ENCODE peak calls at places on chromosome 4, in seven cellular contexts. P is fibroblast of the aortic adventitia; N is fibroblast of lung; J is cardiac fibroblast; Q is HL-60; R is CD4-positive, CD25-positive, alpha-beta regulatory T cell; W is Caco-2. T is an unnamed sample.
A peak's percentile ranks its signal among the peaks of the same experiment; 100 is the strongest.

GRCh38 chr4:20543131-20543530 is 157.1 kb upstream of the PACRGL start:
- DNase-seq in P (peak; percentile 27), N (no peak), J (no peak), Q (no peak), R (no peak), W (no peak), T (no peak)

GRCh38 chr4:165177725-165178666 is 29.4 kb upstream of the KLHL2 start:
- DNase-seq in P (no peak), N (no peak), J (no peak), Q (no peak), R (no peak), W (no peak), T (no peak)

GRCh38 chr4:26772096-26772495 is 88.5 kb upstream of the STIM2 start:
- DNase-seq in P (no peak), N (no peak), J (peak; percentile 20), Q (no peak), R (no peak), W (no peak), T (no peak)

GRCh38 chr4:25536577-25537325 is 118.9 kb upstream of the SLC34A2 start:
- DNase-seq in P (no peak), N (no peak), J (no peak), Q (no peak), R (no peak), W (no peak), T (no peak)

GRCh38 chr4:123488916-123489315 is 92.3 kb downstream of the SPRY1 start:
- DNase-seq in P (peak; percentile 32), N (peak; percentile 50), J (peak; percentile 92), Q (peak; percentile 71), R (no peak), W (no peak), T (peak; percentile 81)

GRCh38 chr4:16516796-16517413 is 290.6 kb upstream of the TAPT1 start:
- DNase-seq in P (peak; percentile 83), N (peak; percentile 82), J (peak; percentile 72), Q (peak; percentile 14), R (no peak), W (no peak), T (peak; percentile 67)

GRCh38 chr4:13865871-13866669 is 238.5 kb upstream of the BOD1L1 start:
- DNase-seq in P (peak; percentile 21), N (peak; percentile 17), J (peak; percentile 27), Q (no peak), R (no peak), W (no peak), T (no peak)

GRCh38 chr4:140005699-140006098 is 148.3 kb downstream of the MAML3 start:
- DNase-seq in P (no peak), N (no peak), J (no peak), Q (no peak), R (no peak), W (no peak), T (no peak)

GRCh38 chr4:7754565-7755262 is 184.9 kb downstream of the AFAP1 start:
- DNase-seq in P (no peak), N (no peak), J (no peak), Q (no peak), R (no peak), W (no peak), T (no peak)

GRCh38 chr4:87037921-87038320 is 103.1 kb downstream of the AFF1 start:
- DNase-seq in P (no peak), N (no peak), J (peak; percentile 26), Q (no peak), R (no peak), W (no peak), T (no peak)

GRCh38 chr4:181688416-181688815 is 554.8 kb upstream of the TENM3 start:
- DNase-seq in P (no peak), N (no peak), J (peak; percentile 27), Q (no peak), R (no peak), W (no peak), T (peak; percentile 73)

GRCh38 chr4:169337510-169337909 is 66.8 kb upstream of the SH3RF1 start:
- DNase-seq in P (peak; percentile 98), N (peak; percentile 79), J (peak; percentile 94), Q (no peak), R (no peak), W (no peak), T (peak; percentile 88)

GRCh38 chr4:57658673-57659072 is 548.5 kb upstream of the IGFBP7 start:
- DNase-seq in P (no peak), N (no peak), J (no peak), Q (no peak), R (no peak), W (no peak), T (no peak)

GRCh38 chr4:165826166-165826565 is 46.9 kb upstream of the TLL1 start:
- DNase-seq in P (no peak), N (no peak), J (no peak), Q (no peak), R (no peak), W (no peak), T (no peak)

GRCh38 chr4:53905935-53906377 is 158.4 kb downstream of the CHIC2 start:
- DNase-seq in P (peak; percentile 88), N (peak; percentile 84), J (peak; percentile 79), Q (no peak), R (no peak), W (peak; percentile 57), T (peak; percentile 63)

GRCh38 chr4:53905281-53905934 is 159.0 kb downstream of the CHIC2 start:
- DNase-seq in P (peak; percentile 73), N (peak; percentile 41), J (peak; percentile 40), Q (no peak), R (no peak), W (no peak), T (no peak)

GRCh38 chr4:53907772-53908171 is 156.6 kb downstream of the CHIC2 start:
- DNase-seq in P (no peak), N (no peak), J (no peak), Q (no peak), R (no peak), W (no peak), T (no peak)

GRCh38 chr4:53906786-53907185 is 157.6 kb downstream of the CHIC2 start:
- DNase-seq in P (peak; percentile 47), N (peak; percentile 41), J (no peak), Q (no peak), R (no peak), W (no peak), T (no peak)

DNA sequence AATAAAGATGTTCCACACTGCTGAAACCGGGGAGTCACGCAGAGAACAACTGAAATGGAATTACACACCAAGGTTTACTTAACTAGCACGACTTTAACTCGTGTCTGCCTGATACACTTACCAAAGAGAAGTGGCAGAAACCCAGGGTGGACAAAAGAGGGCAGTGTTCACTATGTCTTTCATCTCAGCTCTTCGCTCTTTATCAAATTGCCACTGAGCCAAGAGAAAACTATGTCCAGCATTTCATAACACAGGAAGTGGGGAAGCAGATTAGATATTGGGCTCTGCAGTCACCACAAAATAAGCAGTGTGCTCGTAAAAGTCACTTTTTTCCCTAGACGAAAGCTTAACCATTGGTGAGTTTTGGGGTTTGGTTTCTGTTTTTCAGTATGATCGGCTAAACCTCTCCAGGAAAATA is 155.7 kb downstream of the CHIC2 start:
- DNase-seq in P (peak; percentile 98), N (peak; percentile 95), J (peak; percentile 95), Q (peak; percentile 41), R (no peak), W (peak; percentile 60), T (peak; percentile 89)
- H3K4me3 ChIP-seq in P (peak overlapping the region; percentile 46), N (peak overlapping the region; percentile 23), J (peak overlapping the region; percentile 32), Q (no peak overlapping the region), R (no peak overlapping the region), W (peak overlapping the region; percentile 8), T (peak overlapping the region; percentile 32)

GRCh38 chr4:154985673-154986072 is 204.6 kb downstream of the RBM46 start:
- DNase-seq in P (peak; percentile 65), N (peak; percentile 65), J (peak; percentile 82), Q (no peak), R (no peak), W (no peak), T (no peak)

GRCh38 chr4:154982187-154983047 is 201.3 kb downstream of the RBM46 start:
- DNase-seq in P (peak; percentile 81), N (peak; percentile 65), J (peak; percentile 87), Q (peak; percentile 13), R (no peak), W (peak; percentile 52), T (peak; percentile 40)

GRCh38 chr4:154984616-154985015 is 203.5 kb downstream of the RBM46 start:
- DNase-seq in P (no peak), N (no peak), J (no peak), Q (no peak), R (no peak), W (no peak), T (no peak)

GRCh38 chr4:154983714-154984113 is 202.6 kb downstream of the RBM46 start:
- DNase-seq in P (no peak), N (no peak), J (no peak), Q (no peak), R (no peak), W (no peak), T (no peak)

GRCh38 chr4:154984148-154984547 is 203.1 kb downstream of the RBM46 start:
- DNase-seq in P (no peak), N (no peak), J (no peak), Q (no peak), R (no peak), W (no peak), T (no peak)
- H3K4me3 ChIP-seq in P (no peak overlapping the region), N (no peak overlapping the region), J (no peak overlapping the region), Q (no peak overlapping the region), R (no peak overlapping the region), W (no peak overlapping the region), T (no peak overlapping the region)

GRCh38 chr4:54658321-54659093 is 750 bp downstream of the KIT start:
- DNase-seq in P (peak; percentile 7), N (peak; percentile 28), J (peak; percentile 48), Q (peak; percentile 82), R (no peak), W (peak; percentile 61), T (peak; percentile 46)

GRCh38 chr4:54659213-54660144 is 1.7 kb downstream of the KIT start:
- DNase-seq in P (peak; percentile 4), N (peak; percentile 25), J (peak; percentile 36), Q (peak; percentile 25), R (no peak), W (no peak), T (peak; percentile 33)

GRCh38 chr4:54657556-54658313 is at the start of gene KIT:
- DNase-seq in P (no peak), N (peak; percentile 17), J (peak; percentile 13), Q (peak; percentile 17), R (no peak), W (peak; percentile 43), T (peak; percentile 48)

GRCh38 chr4:54654753-54655152 is 3.0 kb upstream of the KIT start:
- DNase-seq in P (no peak), N (no peak), J (no peak), Q (no peak), R (no peak), W (no peak), T (no peak)

GRCh38 chr4:54657194-54657555 is 582 bp upstream of the KIT start:
- DNase-seq in P (no peak), N (no peak), J (no peak), Q (no peak), R (no peak), W (no peak), T (no peak)
- H3K4me3 ChIP-seq in P (no peak overlapping the region), N (peak overlapping the region; percentile 67), J (no peak overlapping the region), Q (no peak overlapping the region), R (no peak overlapping the region), W (peak overlapping the region; percentile 42), T (peak overlapping the region; percentile 70)

DNA sequence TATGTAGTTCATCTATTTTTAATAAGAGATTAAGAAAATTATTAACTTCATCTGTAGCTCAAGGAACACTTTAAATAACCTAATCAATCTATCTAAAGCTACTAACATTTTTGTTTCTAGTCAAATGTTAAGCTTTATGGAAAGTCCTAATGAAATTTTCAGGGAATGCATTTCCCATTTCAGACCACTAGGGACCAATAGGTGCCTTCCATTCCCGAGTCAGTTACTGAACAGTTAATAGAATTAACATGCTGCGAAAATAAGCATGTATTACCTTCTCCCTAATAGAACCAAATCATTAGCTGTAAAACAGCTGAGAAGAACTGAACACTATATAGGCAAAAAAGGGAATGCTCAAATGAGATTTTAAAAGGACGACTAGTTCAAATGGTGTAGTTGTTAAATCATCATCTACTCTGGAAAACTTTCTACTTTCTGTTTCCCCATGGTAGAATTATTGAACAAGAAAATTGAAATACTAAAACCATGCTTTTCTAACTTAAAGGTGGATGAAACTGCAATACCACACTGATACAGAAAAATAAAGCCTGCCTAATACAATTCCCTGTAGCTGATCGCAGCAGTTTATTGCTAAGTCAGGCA is 22.5 kb downstream of the STX18 start:
- DNase-seq in P (peak; percentile 52), N (peak; percentile 41), J (peak; percentile 36), Q (no peak), R (no peak), W (no peak), T (no peak)
- H3K4me3 ChIP-seq in P (peak overlapping the region; percentile 46), N (no peak overlapping the region), J (no peak overlapping the region), Q (no peak overlapping the region), R (no peak overlapping the region), W (no peak overlapping the region), T (no peak overlapping the region)

T was measured in brain microvascular endothelial cell.